ENCODE peak calls at places on chromosomes 1 and 21, in six cellular contexts. I is HL-60, M is K562, B is H1, P is SK-N-SH, X is HepG2. E is an unnamed sample.

GRCh38 chr1:77446841-77447555 is 165.2 kb downstream of the AK5 start:
- DNase-seq in P (no peak), I (no peak), B (no peak), M (no peak), X (no peak), E (no peak)

GRCh38 chr1:36083635-36084501 is at the start of gene TEKT2:
- DNase-seq in X (no peak), B (peak), M (no peak), I (no peak), P (peak), E (no peak)

GRCh38 chr1:5279127-5279526 is 624.7 kb downstream of the AJAP1 start:
- DNase-seq in I (no peak), P (no peak), X (no peak), M (no peak), B (no peak), E (no peak)

GRCh38 chr1:192448026-192448578 is 127.5 kb upstream of the RGS1 start:
- DNase-seq in I (no peak), X (no peak), M (no peak), B (no peak), P (no peak), E (no peak)

GRCh38 chr1:27602510-27603319 is 1.2 kb downstream of the AHDC1 start:
- DNase-seq in B (peak), I (no peak), M (peak), X (no peak), P (peak), E (no peak)

GRCh38 chr1:155105604-155106011 is 22.1 kb upstream of the EFNA1 start:
- DNase-seq in M (peak), P (no peak), X (no peak), I (no peak), B (no peak), E (no peak)

GRCh38 chr21:28633803-28634572 is 358.7 kb downstream of the LTN1 start:
- DNase-seq in I (no peak), B (no peak), P (no peak), X (no peak), M (no peak), E (no peak)

GRCh38 chr1:212892108-212892507 is 34.0 kb downstream of the FLVCR1 start:
- DNase-seq in I (no peak), P (no peak), M (no peak), X (no peak), B (no peak), E (no peak)

GRCh38 chr1:215739028-215739427 is 171.9 kb downstream of the KCTD3 start:
- DNase-seq in X (no peak), I (no peak), B (no peak), M (no peak), P (no peak), E (no peak)

GRCh38 chr1:2024887-2025286 is 5.7 kb downstream of the GABRD start:
- DNase-seq in P (no peak), X (no peak), B (no peak), M (no peak), I (no peak), E (no peak)

GRCh38 chr1:52305417-52306226 is 60.4 kb downstream of the CC2D1B start:
- DNase-seq in B (no peak), I (no peak), M (no peak), P (no peak), X (peak), E (no peak)

GRCh38 chr1:231387770-231388669 is 34.1 kb downstream of the EGLN1 start:
- DNase-seq in I (no peak), B (no peak), X (no peak), M (no peak), P (no peak), E (no peak)

GRCh38 chr1:17587693-17588047 is 48.2 kb downstream of the ARHGEF10L start:
- DNase-seq in X (peak), B (no peak), I (no peak), P (no peak), M (no peak), E (no peak)

GRCh38 chr21:38219049-38219628 is 37.7 kb upstream of the KCNJ15 start:
- DNase-seq in P (peak), I (peak), X (peak), B (peak), M (peak), E (no peak)

GRCh38 chr1:154115180-154115579 is 39.7 kb downstream of the NUP210L start:
- DNase-seq in B (no peak), I (no peak), X (no peak), M (no peak), P (no peak), E (no peak)

GRCh38 chr1:54696262-54696661 is 19.4 kb upstream of the TTC4 start:
- DNase-seq in B (no peak), I (no peak), M (no peak), P (no peak), X (no peak), E (no peak)

GRCh38 chr1:41498809-41499208 is 14.3 kb upstream of the EDN2 start:
- DNase-seq in M (no peak), B (no peak), I (no peak), X (no peak), P (no peak), E (no peak)

GRCh38 chr1:193183019-193183643 is 3.3 kb downstream of the B3GALT2 start:
- DNase-seq in M (peak), P (peak), X (peak), B (no peak), I (peak), E (no peak)

GRCh38 chr1:42963378-42964005 is 4.8 kb upstream of the SLC2A1 start:
- DNase-seq in P (no peak), X (peak), I (no peak), B (no peak), M (peak), E (no peak)

GRCh38 chr1:107590895-107591622 is 373.9 kb downstream of the VAV3 start:
- DNase-seq in B (no peak), X (no peak), I (no peak), M (no peak), P (no peak), E (no peak)

GRCh38 chr1:207910678-207911354 is at the start of gene CD34:
- DNase-seq in B (peak), P (peak), X (no peak), I (no peak), M (no peak), E (no peak)

GRCh38 chr1:168236836-168237611 is 11.2 kb downstream of the SFT2D2 start:
- DNase-seq in M (no peak), P (no peak), I (no peak), X (no peak), B (no peak), E (no peak)

GRCh38 chr1:42479621-42480020 is 16.5 kb downstream of the CCDC30 start:
- DNase-seq in X (peak), P (no peak), B (no peak), M (peak), I (no peak), E (no peak)

GRCh38 chr1:66919828-66920227 is 4.8 kb downstream of the DNAI4 start:
- DNase-seq in M (no peak), B (no peak), X (no peak), P (no peak), I (no peak), E (no peak)

GRCh38 chr21:27233514-27233913 is 266.6 kb upstream of the ADAMTS5 start:
- DNase-seq in X (no peak), I (no peak), P (no peak), M (no peak), B (no peak), E (no peak)

GRCh38 chr1:115133440-115133839 is 44.1 kb upstream of the TSPAN2 start:
- DNase-seq in M (no peak), X (no peak), I (no peak), B (no peak), P (no peak), E (no peak)

GRCh38 chr21:44962481-44962966 is 22.7 kb downstream of the SLX9 start:
- DNase-seq in M (no peak), X (no peak), P (no peak), B (no peak), I (no peak), E (no peak)
- TF ChIP-seq GABPA in M (no peak), X (no peak), P (no peak), B (no peak), I (no peak), E (no peak)

DNA sequence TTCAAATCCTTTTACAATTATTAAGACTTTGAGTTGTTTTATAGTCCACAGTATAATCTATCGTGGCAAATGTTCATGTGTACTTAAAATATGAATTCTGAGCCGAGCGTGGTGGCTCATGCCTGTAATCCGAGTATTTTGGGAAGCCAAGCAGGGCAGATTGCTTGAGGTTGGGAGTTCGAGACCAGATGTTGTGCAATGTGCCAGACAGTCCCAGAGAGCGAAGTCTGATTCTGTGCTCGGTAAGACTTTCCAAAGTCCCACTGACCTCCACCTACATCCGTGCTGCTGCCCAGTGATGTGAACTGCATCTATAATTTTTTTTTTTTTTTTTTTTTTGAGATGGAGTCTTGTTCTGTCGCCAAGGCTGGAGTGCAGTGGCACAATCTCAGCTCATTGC is 52.2 kb downstream of the VPS26C start:
- DNase-seq in I (no peak), M (no peak), X (no peak), B (no peak), P (no peak), E (no peak)
- TF ChIP-seq GABPA in I (no peak), M (no peak), X (no peak), B (no peak), P (no peak), E (no peak)

DNA sequence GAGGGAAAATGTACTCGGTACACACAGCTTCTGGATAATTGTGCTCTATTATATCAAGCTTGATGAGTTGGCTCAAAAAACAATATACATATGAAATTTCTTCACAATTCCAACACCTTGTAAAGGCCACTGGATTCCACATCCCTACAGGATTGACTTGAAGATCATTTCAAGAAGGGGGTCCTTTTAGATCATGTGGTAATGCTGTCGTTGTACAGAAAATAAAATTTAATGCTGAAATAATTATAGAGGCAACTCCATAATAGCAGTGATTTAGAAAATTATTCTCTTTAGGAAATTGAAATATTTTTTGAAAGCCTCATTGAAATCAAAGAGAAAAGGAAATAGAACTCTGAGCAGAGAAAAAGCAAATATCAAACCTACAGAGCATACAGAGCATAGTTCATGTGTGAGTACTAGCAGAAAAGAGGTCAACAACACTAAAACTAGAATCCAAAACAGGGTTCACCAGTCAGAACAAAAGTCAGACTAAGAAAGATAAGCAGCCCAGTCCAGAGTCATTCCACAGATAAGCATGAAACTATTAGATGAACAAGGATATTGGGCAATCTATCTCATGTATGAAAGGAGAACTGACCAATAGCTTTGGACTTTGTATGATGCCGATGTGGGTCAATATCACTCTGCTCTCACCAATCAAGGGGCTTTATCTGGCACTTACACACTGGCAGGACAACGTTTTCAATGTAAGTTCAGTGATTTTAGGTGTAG is 79.5 kb upstream of the PALMD start:
- DNase-seq in B (no peak), X (peak), M (no peak), P (no peak), I (no peak), E (no peak)
- TF ChIP-seq GABPA in B (no peak), X (no peak), M (no peak), P (no peak), I (no peak), E (no peak)

DNA sequence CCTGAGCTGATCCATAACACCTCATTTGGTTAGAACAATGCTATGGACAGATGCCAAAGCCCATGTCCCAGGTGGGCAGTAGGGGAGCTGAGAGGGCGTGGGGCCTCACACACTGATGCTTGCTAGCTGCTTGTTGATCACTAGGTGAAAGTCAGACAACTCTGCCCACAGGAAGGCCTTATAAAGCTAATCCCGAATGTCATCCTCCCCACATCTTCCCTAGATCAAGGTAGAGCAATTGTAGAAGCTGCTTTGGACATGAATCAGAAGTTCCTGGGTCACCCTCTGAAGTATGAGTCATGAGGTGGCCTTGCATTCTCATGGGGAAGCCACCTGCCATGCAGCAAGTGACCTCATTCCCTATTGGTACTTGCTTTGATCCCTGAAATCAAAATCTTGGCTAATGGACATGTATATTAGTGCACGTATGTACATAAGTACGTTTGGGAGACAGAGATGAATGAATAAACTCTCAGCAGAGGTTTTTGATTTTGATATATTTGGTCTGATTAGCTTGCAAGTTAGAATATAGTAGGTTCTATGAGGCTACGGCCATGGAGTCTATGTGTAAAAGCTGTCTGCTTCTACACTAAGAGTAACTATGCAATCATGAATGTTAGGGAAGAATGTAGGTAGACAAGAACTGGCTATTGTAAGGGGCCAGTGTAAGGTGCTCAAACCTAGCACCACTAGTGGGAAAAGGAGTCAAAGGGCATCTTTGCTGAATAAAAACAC is 52.7 kb downstream of the ABCA4 start:
- DNase-seq in M (no peak), B (no peak), I (no peak), X (peak), P (no peak), E (no peak)
- TF ChIP-seq GABPA in M (no peak), B (no peak), I (no peak), X (no peak), P (no peak), E (no peak)

GRCh38 chr1:112674440-112674985 is at the start of gene MOV10:
- DNase-seq in I (peak), P (peak), X (peak), M (peak), B (peak), E (peak)
- TF ChIP-seq GABPA in I (no peak), P (no peak), X (no peak), M (peak), B (no peak), E (no peak)

DNA sequence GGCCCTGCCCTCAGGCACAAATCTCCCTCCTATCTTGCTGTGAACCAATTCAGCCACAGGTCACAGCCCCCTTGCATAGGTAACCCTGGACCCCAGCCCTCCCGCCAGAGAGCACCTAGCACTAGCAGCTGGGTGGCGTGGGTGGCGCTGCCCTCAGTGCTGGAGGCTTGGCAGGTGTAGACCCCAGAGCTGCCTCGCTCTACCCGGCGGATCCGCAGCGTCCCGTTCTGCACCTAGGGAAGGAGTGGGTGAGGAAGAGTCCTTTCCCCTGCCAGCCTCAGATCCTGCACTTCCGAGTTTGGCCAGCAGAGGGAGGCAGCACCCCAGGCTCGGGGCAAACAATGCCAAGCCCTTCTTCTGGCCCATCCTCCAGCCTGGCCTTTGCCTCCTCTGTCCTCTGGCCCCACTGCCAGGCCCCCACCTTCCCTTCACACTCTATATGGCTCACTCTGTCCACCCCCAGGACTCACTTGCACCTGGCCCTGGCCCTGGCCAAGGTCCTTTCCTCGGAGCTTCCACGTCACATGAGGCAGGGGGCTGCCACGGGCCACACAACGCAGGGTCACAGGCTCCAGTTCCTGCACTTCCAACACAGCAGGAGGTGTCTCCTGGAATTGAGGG is 9.0 kb downstream of the IGSF9 start:
- DNase-seq in X (peak), P (peak), M (peak), B (peak), I (no peak), E (no peak)
- TF ChIP-seq GABPA in X (no peak), P (no peak), M (no peak), B (no peak), I (no peak), E (no peak)

DNA sequence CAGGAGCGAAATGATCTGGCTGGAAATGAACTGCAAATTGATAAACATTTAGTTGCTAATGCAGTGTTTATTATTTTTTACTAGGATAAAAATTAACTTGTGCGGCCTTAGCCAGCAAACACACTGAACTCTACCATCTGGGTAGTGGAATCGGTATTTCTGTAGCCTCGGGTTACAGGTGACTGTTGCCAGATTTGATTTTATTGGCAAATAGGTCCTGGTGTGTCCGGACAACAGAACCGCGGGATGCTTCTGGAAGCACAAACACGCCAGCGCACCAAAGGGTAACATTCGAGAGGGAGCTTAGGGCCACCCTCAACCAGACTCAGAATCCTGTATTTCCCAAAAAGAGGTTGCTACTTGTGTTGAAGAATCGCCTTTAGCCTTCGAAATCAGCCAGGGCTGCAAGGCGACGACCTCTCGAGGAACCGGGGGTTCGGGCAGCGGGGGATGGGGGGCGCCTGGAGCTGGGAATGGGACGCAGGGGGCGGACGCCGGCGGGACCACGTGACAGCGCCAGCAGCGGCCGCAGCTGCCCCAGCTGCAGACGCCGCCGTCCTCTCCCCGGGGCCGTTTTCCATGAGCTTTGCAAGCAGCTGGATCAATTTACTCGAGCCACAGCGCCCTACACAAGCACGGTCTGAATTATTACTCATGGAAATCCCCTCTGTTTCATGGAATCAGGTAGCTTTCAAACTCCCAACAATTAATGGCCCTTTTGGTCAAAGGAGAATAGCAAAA is 158.8 kb downstream of the TOMM20 start:
- DNase-seq in M (no peak), B (peak), X (no peak), P (peak), I (no peak), E (no peak)
- TF ChIP-seq GABPA in M (no peak), B (no peak), X (no peak), P (no peak), I (no peak), E (no peak)

GRCh38 chr21:43664358-43664757 is 5.0 kb downstream of the RRP1B start:
- DNase-seq in P (no peak), B (no peak), I (no peak), M (no peak), X (no peak), E (no peak)

GRCh38 chr21:43665879-43666278 is 6.5 kb downstream of the RRP1B start:
- DNase-seq in I (no peak), X (no peak), M (no peak), B (no peak), P (no peak), E (no peak)

GRCh38 chr21:43663033-43663432 is 3.7 kb downstream of the RRP1B start:
- DNase-seq in I (no peak), X (no peak), M (no peak), B (no peak), P (no peak), E (no peak)

GRCh38 chr21:43669828-43670605 is 10.7 kb downstream of the RRP1B start:
- DNase-seq in M (no peak), B (no peak), P (no peak), I (no peak), X (no peak), E (no peak)

GRCh38 chr21:43667191-43667904 is 8.0 kb downstream of the RRP1B start:
- DNase-seq in P (no peak), B (no peak), I (no peak), M (no peak), X (no peak), E (no peak)
- TF ChIP-seq GABPA in P (no peak), B (no peak), I (no peak), M (no peak), X (no peak), E (no peak)

GRCh38 chr1:23759277-23759676 is 16.0 kb downstream of the ELOA start:
- DNase-seq in X (no peak), M (no peak), B (no peak), P (no peak), I (no peak), E (no peak)
- TF ChIP-seq GABPA in X (no peak), M (no peak), B (no peak), P (no peak), I (no peak), E (no peak)